ENCODE peak calls at places on chromosomes 7 and 10, in eight cellular contexts. One of them, this sample, is unnamed. For H3K4me1, the result is how much of the 10 kb centered on the place peaks cover.

GRCh38 chr10:115830260-115830970 is 442.6 kb downstream of the GFRA1 start:
- DNase-seq in effector memory CD4-positive, alpha-beta T cell: no peak
- DNase-seq in heart right ventricle: no peak
- DNase-seq in neural progenitor cell: no peak
- DNase-seq in HCT116: no peak
- DNase-seq in tibial nerve: no peak
- DNase-seq in mammary epithelial cell: peak
- DNase-seq in endothelial cell of umbilical vein: no peak
- DNase-seq in this sample: no peak

GRCh38 chr7:36308031-36308430 is 81.6 kb upstream of the ANLN start:
- DNase-seq in effector memory CD4-positive, alpha-beta T cell: no peak
- DNase-seq in heart right ventricle: no peak
- DNase-seq in neural progenitor cell: no peak
- DNase-seq in HCT116: no peak
- DNase-seq in tibial nerve: no peak
- DNase-seq in mammary epithelial cell: no peak
- DNase-seq in endothelial cell of umbilical vein: no peak
- DNase-seq in this sample: no peak

GRCh38 chr10:86967481-86967941 is 771 bp upstream of the ADIRF start:
- DNase-seq in effector memory CD4-positive, alpha-beta T cell: no peak
- DNase-seq in heart right ventricle: no peak
- DNase-seq in neural progenitor cell: no peak
- DNase-seq in HCT116: no peak
- DNase-seq in tibial nerve: no peak
- DNase-seq in mammary epithelial cell: no peak
- DNase-seq in endothelial cell of umbilical vein: no peak
- DNase-seq in this sample: peak

GRCh38 chr10:23461557-23461956 is 22.7 kb downstream of the OTUD1 start:
- DNase-seq in effector memory CD4-positive, alpha-beta T cell: no peak
- DNase-seq in heart right ventricle: no peak
- DNase-seq in neural progenitor cell: peak
- DNase-seq in HCT116: no peak
- DNase-seq in tibial nerve: no peak
- DNase-seq in mammary epithelial cell: no peak
- DNase-seq in endothelial cell of umbilical vein: no peak
- DNase-seq in this sample: no peak

GRCh38 chr7:79458796-79459195 is 5.3 kb upstream of the MAGI2 start:
- DNase-seq in effector memory CD4-positive, alpha-beta T cell: no peak
- DNase-seq in heart right ventricle: no peak
- DNase-seq in neural progenitor cell: no peak
- DNase-seq in HCT116: no peak
- DNase-seq in tibial nerve: no peak
- DNase-seq in mammary epithelial cell: no peak
- DNase-seq in endothelial cell of umbilical vein: no peak
- DNase-seq in this sample: no peak

GRCh38 chr7:115099906-115100305 is 178.0 kb downstream of the MDFIC start:
- DNase-seq in effector memory CD4-positive, alpha-beta T cell: no peak
- DNase-seq in heart right ventricle: no peak
- DNase-seq in neural progenitor cell: no peak
- DNase-seq in HCT116: no peak
- DNase-seq in tibial nerve: no peak
- DNase-seq in mammary epithelial cell: peak
- DNase-seq in endothelial cell of umbilical vein: peak
- DNase-seq in this sample: no peak

GRCh38 chr10:103197177-103197576 is 4.1 kb upstream of the NT5C2 start:
- DNase-seq in effector memory CD4-positive, alpha-beta T cell: no peak
- DNase-seq in heart right ventricle: peak
- DNase-seq in neural progenitor cell: no peak
- DNase-seq in HCT116: peak
- DNase-seq in tibial nerve: peak
- DNase-seq in mammary epithelial cell: peak
- DNase-seq in endothelial cell of umbilical vein: peak
- DNase-seq in this sample: peak

GRCh38 chr10:55174419-55174818 is 373.4 kb upstream of the PCDH15 start:
- DNase-seq in effector memory CD4-positive, alpha-beta T cell: no peak
- DNase-seq in heart right ventricle: no peak
- DNase-seq in neural progenitor cell: peak
- DNase-seq in HCT116: no peak
- DNase-seq in tibial nerve: no peak
- DNase-seq in mammary epithelial cell: no peak
- DNase-seq in endothelial cell of umbilical vein: no peak
- DNase-seq in this sample: no peak

GRCh38 chr10:15069230-15069629 is 19.3 kb downstream of the ACBD7 start:
- DNase-seq in effector memory CD4-positive, alpha-beta T cell: no peak
- DNase-seq in heart right ventricle: no peak
- DNase-seq in neural progenitor cell: no peak
- DNase-seq in HCT116: no peak
- DNase-seq in tibial nerve: no peak
- DNase-seq in mammary epithelial cell: no peak
- DNase-seq in endothelial cell of umbilical vein: no peak
- DNase-seq in this sample: no peak

GRCh38 chr7:121398246-121398645 is 2.1 kb upstream of the FAM3C start:
- DNase-seq in effector memory CD4-positive, alpha-beta T cell: no peak
- DNase-seq in heart right ventricle: no peak
- DNase-seq in neural progenitor cell: peak
- DNase-seq in HCT116: peak
- DNase-seq in tibial nerve: no peak
- DNase-seq in mammary epithelial cell: no peak
- DNase-seq in endothelial cell of umbilical vein: no peak
- DNase-seq in this sample: no peak

GRCh38 chr10:93503075-93503474 is 6.7 kb downstream of the CEP55 start:
- DNase-seq in effector memory CD4-positive, alpha-beta T cell: no peak
- DNase-seq in heart right ventricle: no peak
- DNase-seq in neural progenitor cell: no peak
- DNase-seq in HCT116: no peak
- DNase-seq in tibial nerve: no peak
- DNase-seq in mammary epithelial cell: no peak
- DNase-seq in endothelial cell of umbilical vein: no peak
- DNase-seq in this sample: no peak

DNA sequence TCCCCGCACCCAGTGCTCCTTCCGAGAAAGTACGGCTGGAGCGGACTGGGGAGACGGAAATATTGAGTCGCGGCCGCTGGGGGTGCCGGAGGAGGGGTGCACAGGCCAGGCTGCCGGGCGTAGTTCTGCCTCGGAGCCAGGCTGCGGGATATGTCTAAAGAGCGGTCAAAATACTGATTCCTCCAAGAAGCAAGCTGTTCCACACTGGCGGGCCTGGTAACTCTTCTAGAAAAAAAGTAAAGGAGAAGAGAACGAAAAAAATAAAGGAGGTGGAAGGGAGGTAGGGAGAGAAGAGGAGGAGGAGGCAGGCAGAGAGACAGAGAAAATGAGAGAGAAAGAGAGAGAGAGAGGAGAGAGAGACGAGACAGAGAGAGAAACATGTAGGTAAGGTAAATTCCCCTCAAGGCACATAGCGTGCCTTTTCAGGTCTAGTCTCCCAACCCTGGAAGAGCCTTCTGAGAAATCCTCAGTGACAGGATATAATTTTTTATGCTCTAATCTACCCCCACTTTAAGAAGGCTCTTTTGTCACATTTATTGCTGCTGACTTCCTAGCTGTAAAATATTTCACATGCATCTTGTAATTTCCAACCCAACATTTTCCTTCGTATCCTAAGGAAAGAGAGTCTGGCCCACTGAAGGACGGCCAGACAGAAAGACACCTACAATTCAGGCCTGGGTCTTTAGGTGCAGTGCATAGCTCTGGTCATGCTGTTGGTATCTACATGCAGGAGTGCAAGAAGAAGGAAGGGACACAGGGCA is 5.7 kb downstream of the DLX5 start:
- DNase-seq in effector memory CD4-positive, alpha-beta T cell: no peak
- DNase-seq in heart right ventricle: no peak
- DNase-seq in neural progenitor cell: peak
- DNase-seq in HCT116: no peak
- DNase-seq in tibial nerve: no peak
- DNase-seq in mammary epithelial cell: no peak
- DNase-seq in endothelial cell of umbilical vein: no peak
- DNase-seq in this sample: peak
- H3K4me3 ChIP-seq in effector memory CD4-positive, alpha-beta T cell: no peak
- H3K4me3 ChIP-seq in heart right ventricle: no peak
- H3K4me3 ChIP-seq in neural progenitor cell: no peak
- H3K4me3 ChIP-seq in HCT116: no peak
- H3K4me3 ChIP-seq in tibial nerve: no peak
- H3K4me3 ChIP-seq in mammary epithelial cell: no peak
- H3K4me3 ChIP-seq in endothelial cell of umbilical vein: no peak
- H3K4me3 ChIP-seq in this sample: no peak

DNA sequence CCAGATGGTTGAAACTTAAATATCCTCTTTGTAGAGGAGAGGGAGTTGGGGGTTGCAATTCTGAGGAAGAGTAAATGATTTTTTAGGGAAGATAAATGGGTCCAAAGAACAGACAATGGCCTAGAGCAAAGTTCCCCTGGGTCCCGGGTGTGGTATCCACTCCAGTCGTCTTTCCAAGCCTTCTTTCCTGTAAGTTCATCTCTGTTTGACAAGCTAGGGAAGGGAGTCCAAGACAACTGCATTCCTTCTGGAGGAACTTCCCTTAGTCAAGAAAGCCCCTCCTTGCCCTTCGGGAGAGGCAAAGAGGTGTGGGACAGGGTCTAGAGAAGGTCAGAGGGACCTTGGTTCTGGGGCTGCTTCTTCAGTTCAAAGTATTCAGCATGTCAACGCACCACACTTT is 33.4 kb downstream of the C10orf71 start:
- DNase-seq in effector memory CD4-positive, alpha-beta T cell: no peak
- DNase-seq in heart right ventricle: no peak
- DNase-seq in neural progenitor cell: no peak
- DNase-seq in HCT116: no peak
- DNase-seq in tibial nerve: no peak
- DNase-seq in mammary epithelial cell: no peak
- DNase-seq in endothelial cell of umbilical vein: no peak
- DNase-seq in this sample: no peak
- H3K27ac ChIP-seq in effector memory CD4-positive, alpha-beta T cell: no peak
- H3K27ac ChIP-seq in heart right ventricle: no peak
- H3K27ac ChIP-seq in neural progenitor cell: no peak
- H3K27ac ChIP-seq in HCT116: no peak
- H3K27ac ChIP-seq in tibial nerve: no peak
- H3K27ac ChIP-seq in mammary epithelial cell: no peak
- H3K27ac ChIP-seq in endothelial cell of umbilical vein: no peak
- H3K27ac ChIP-seq in this sample: no peak

GRCh38 chr10:114489521-114490310 is 85.4 kb upstream of the AFAP1L2 start:
- DNase-seq in effector memory CD4-positive, alpha-beta T cell: no peak
- DNase-seq in heart right ventricle: no peak
- DNase-seq in neural progenitor cell: peak
- DNase-seq in HCT116: peak
- DNase-seq in tibial nerve: no peak
- DNase-seq in mammary epithelial cell: no peak
- DNase-seq in endothelial cell of umbilical vein: peak
- DNase-seq in this sample: no peak

GRCh38 chr10:114491419-114491818 is 87.1 kb upstream of the AFAP1L2 start:
- DNase-seq in effector memory CD4-positive, alpha-beta T cell: no peak
- DNase-seq in heart right ventricle: no peak
- DNase-seq in neural progenitor cell: no peak
- DNase-seq in HCT116: no peak
- DNase-seq in tibial nerve: peak
- DNase-seq in mammary epithelial cell: no peak
- DNase-seq in endothelial cell of umbilical vein: no peak
- DNase-seq in this sample: no peak

GRCh38 chr10:114485695-114486400 is 81.5 kb upstream of the AFAP1L2 start:
- DNase-seq in effector memory CD4-positive, alpha-beta T cell: no peak
- DNase-seq in heart right ventricle: no peak
- DNase-seq in neural progenitor cell: no peak
- DNase-seq in HCT116: no peak
- DNase-seq in tibial nerve: peak
- DNase-seq in mammary epithelial cell: no peak
- DNase-seq in endothelial cell of umbilical vein: peak
- DNase-seq in this sample: no peak

GRCh38 chr10:114486938-114487814 is 82.9 kb upstream of the AFAP1L2 start:
- DNase-seq in effector memory CD4-positive, alpha-beta T cell: no peak
- DNase-seq in heart right ventricle: no peak
- DNase-seq in neural progenitor cell: no peak
- DNase-seq in HCT116: no peak
- DNase-seq in tibial nerve: no peak
- DNase-seq in mammary epithelial cell: peak
- DNase-seq in endothelial cell of umbilical vein: peak
- DNase-seq in this sample: no peak

DNA sequence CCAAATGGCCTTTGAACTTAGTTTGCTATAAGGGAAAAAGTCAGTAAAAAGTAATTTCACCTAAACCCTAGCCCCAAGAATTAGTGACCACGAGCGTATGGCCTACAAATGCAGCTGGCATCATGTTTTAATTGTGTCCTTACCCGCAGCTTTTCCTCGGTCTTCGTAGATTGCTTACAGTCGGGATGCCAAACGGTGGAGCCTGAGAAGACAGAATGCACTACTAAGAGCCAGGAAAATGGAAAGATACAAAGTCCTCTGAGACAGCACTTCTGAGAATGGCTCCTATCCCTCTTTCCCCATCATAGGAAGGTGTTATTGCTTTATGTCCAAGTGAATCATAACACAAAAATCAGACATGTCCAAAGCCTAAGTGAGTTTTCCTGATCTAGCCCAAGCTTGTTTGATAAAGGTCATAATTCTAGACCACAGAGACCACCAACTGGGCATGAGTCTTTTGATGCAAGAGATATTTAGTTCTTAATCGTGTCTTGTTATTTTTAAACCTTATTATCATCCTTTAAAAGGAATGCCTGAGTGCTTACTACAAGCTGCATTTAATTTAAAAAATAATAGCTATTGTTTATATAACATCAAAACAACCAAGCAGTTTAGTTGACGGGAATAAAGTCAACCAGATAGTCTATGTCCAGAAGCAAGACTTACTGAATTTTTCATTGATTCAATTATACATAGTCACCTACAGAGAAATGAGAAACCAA is 83.7 kb upstream of the AFAP1L2 start:
- DNase-seq in effector memory CD4-positive, alpha-beta T cell: no peak
- DNase-seq in heart right ventricle: no peak
- DNase-seq in neural progenitor cell: no peak
- DNase-seq in HCT116: no peak
- DNase-seq in tibial nerve: no peak
- DNase-seq in mammary epithelial cell: peak
- DNase-seq in endothelial cell of umbilical vein: no peak
- DNase-seq in this sample: no peak
- H3K4me1 ChIP-seq in effector memory CD4-positive, alpha-beta T cell: under half
- H3K4me1 ChIP-seq in heart right ventricle: half or more
- H3K4me1 ChIP-seq in neural progenitor cell: under half
- H3K4me1 ChIP-seq in HCT116: half or more
- H3K4me1 ChIP-seq in tibial nerve: under half
- H3K4me1 ChIP-seq in mammary epithelial cell: under half
- H3K4me1 ChIP-seq in endothelial cell of umbilical vein: under half
- H3K4me1 ChIP-seq in this sample: under half

DNA sequence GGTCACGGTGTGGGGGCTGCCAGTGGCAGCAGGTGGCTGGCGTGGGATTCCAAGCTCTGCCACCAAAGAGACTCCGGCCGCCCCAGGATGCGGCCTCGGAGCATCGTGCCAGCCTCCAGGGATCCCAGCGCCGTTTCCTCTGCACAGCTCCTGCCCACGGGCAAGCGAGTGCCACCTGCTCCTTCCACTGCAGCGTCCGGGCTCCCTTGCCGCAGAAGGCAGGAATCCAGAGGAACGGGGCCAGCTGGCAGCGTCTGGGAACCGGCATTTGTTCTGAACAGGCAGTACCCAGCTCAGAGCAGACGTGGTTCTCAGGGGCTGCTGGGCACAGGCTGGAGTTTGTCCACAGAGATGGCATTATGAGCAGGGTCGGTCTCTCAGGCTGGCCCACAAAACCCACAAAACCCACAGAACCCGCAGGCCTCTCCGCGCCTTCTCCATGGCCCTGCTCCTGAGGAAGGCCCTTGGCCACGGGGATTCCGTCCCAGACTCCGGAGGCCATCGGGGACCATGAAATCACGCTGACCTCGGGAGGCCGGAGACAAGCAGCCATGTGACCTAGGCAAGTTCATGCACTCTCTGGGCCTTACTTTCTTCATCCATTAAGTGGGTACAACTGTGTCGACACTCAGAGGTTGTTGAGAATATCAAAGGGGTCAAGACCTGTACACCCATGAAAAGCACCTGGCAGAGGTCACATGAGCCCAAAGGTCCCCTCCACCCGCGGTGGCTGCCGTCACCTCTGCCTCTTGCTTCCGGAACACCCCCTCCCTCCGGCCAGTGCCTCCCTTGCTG is 72.1 kb upstream of the TNRC18 start:
- DNase-seq in effector memory CD4-positive, alpha-beta T cell: no peak
- DNase-seq in heart right ventricle: peak
- DNase-seq in neural progenitor cell: no peak
- DNase-seq in HCT116: no peak
- DNase-seq in tibial nerve: no peak
- DNase-seq in mammary epithelial cell: peak
- DNase-seq in endothelial cell of umbilical vein: no peak
- DNase-seq in this sample: no peak
- H3K4me3 ChIP-seq in effector memory CD4-positive, alpha-beta T cell: no peak
- H3K4me3 ChIP-seq in heart right ventricle: no peak
- H3K4me3 ChIP-seq in neural progenitor cell: no peak
- H3K4me3 ChIP-seq in HCT116: no peak
- H3K4me3 ChIP-seq in tibial nerve: no peak
- H3K4me3 ChIP-seq in mammary epithelial cell: no peak
- H3K4me3 ChIP-seq in endothelial cell of umbilical vein: no peak
- H3K4me3 ChIP-seq in this sample: no peak